ENCODE peak calls at places on chromosomes 1 and 21, in ten cellular contexts. R is tibial nerve, A is ovary, P is HepG2, Z is suprapubic skin, J is breast epithelium, L is A549, O is sigmoid colon, C is esophagus muscularis mucosa, W is HCT116. U is an unnamed sample. For H3K4me1, the result is how much of the 10 kb centered on the place peaks cover.

GRCh38 chr1:156385534-156386031 is 16.6 kb downstream of the RHBG start:
- DNase-seq in R (peak), A (peak), P (peak), Z (no peak), J (no peak), L (peak), O (no peak), C (no peak), W (peak), U (peak)

GRCh38 chr21:42238185-42238934 is 19.4 kb downstream of the ABCG1 start:
- DNase-seq in R (no peak), A (no peak), P (no peak), Z (no peak), J (no peak), L (no peak), O (no peak), C (no peak), W (no peak), U (no peak)

GRCh38 chr1:64265141-64265540 is 61.7 kb downstream of the UBE2U start:
- DNase-seq in R (no peak), A (no peak), P (no peak), Z (no peak), J (no peak), L (no peak), O (no peak), C (no peak), W (no peak), U (no peak)

GRCh38 chr1:155971910-155972809 is 6.2 kb downstream of the ARHGEF2 start:
- DNase-seq in R (no peak), A (no peak), P (no peak), Z (no peak), J (no peak), L (no peak), O (no peak), C (no peak), W (no peak), U (no peak)

GRCh38 chr1:51541313-51542050 is 22.4 kb upstream of the EPS15 start:
- DNase-seq in R (no peak), A (no peak), P (no peak), Z (no peak), J (no peak), L (no peak), O (no peak), C (no peak), W (peak), U (no peak)

GRCh38 chr1:154941332-154941995 is 4.9 kb upstream of the PMVK start:
- DNase-seq in R (no peak), A (peak), P (peak), Z (no peak), J (no peak), L (no peak), O (no peak), C (no peak), W (no peak), U (no peak)

GRCh38 chr1:4755301-4756183 is 101.1 kb downstream of the AJAP1 start:
- DNase-seq in R (no peak), A (no peak), P (no peak), Z (no peak), J (no peak), L (no peak), O (no peak), C (no peak), W (no peak), U (no peak)

GRCh38 chr1:23618586-23619083 is 59.3 kb upstream of the ID3 start:
- DNase-seq in R (no peak), A (no peak), P (no peak), Z (no peak), J (no peak), L (no peak), O (no peak), C (no peak), W (no peak), U (no peak)

GRCh38 chr1:27994060-27994459 is 34.3 kb downstream of the XKR8 start:
- DNase-seq in R (no peak), A (no peak), P (no peak), Z (no peak), J (no peak), L (no peak), O (no peak), C (no peak), W (no peak), U (no peak)

GRCh38 chr1:104791030-104791429 is 1041.3 kb downstream of the AMY1C start:
- DNase-seq in R (no peak), A (no peak), P (no peak), Z (no peak), J (no peak), L (no peak), O (no peak), C (no peak), W (no peak), U (no peak)

GRCh38 chr21:27838585-27838984 is 871.7 kb upstream of the ADAMTS5 start:
- DNase-seq in R (no peak), A (no peak), P (no peak), Z (no peak), J (no peak), L (no peak), O (no peak), C (no peak), W (no peak), U (no peak)

GRCh38 chr1:201346337-201346939 is 31.0 kb downstream of the TNNT2 start:
- DNase-seq in R (peak), A (no peak), P (peak), Z (no peak), J (peak), L (peak), O (no peak), C (no peak), W (peak), U (peak)

GRCh38 chr1:65247419-65248359 is 61.7 kb upstream of the DNAJC6 start:
- DNase-seq in R (no peak), A (no peak), P (no peak), Z (no peak), J (peak), L (peak), O (no peak), C (peak), W (no peak), U (peak)

GRCh38 chr1:152182942-152183341 is 23.9 kb upstream of the RPTN start:
- DNase-seq in R (peak), A (no peak), P (no peak), Z (no peak), J (peak), L (peak), O (no peak), C (no peak), W (no peak), U (no peak)

GRCh38 chr1:102732927-102733326 is 375.4 kb downstream of the COL11A1 start:
- DNase-seq in R (no peak), A (no peak), P (no peak), Z (no peak), J (no peak), L (no peak), O (no peak), C (no peak), W (no peak), U (no peak)

GRCh38 chr1:230310381-230311163 is 115.6 kb downstream of the PGBD5 start:
- DNase-seq in R (peak), A (peak), P (peak), Z (no peak), J (peak), L (peak), O (peak), C (peak), W (peak), U (peak)

GRCh38 chr1:173536254-173536653 is 59.1 kb downstream of the PRDX6 start:
- DNase-seq in R (no peak), A (no peak), P (no peak), Z (no peak), J (no peak), L (no peak), O (no peak), C (no peak), W (no peak), U (no peak)

GRCh38 chr21:42570841-42571387 is 57.3 kb downstream of the SLC37A1 start:
- DNase-seq in R (no peak), A (peak), P (no peak), Z (peak), J (peak), L (peak), O (peak), C (no peak), W (no peak), U (no peak)

GRCh38 chr1:228390649-228391048 is 16.0 kb downstream of the TRIM11 start:
- DNase-seq in R (no peak), A (no peak), P (no peak), Z (no peak), J (no peak), L (no peak), O (peak), C (no peak), W (no peak), U (no peak)

GRCh38 chr1:43902058-43902831 is 31.4 kb upstream of the ARTN start:
- DNase-seq in R (no peak), A (no peak), P (no peak), Z (no peak), J (peak), L (no peak), O (no peak), C (no peak), W (no peak), U (no peak)

GRCh38 chr1:154454391-154455120 is 47.5 kb upstream of the TDRD10 start:
- DNase-seq in R (no peak), A (no peak), P (no peak), Z (no peak), J (no peak), L (no peak), O (no peak), C (no peak), W (no peak), U (no peak)

GRCh38 chr1:210400043-210400840 is 71.5 kb downstream of the HHAT start:
- DNase-seq in R (peak), A (peak), P (peak), Z (no peak), J (peak), L (peak), O (peak), C (peak), W (peak), U (no peak)

GRCh38 chr1:160056648-160057169 is 13.3 kb downstream of the KCNJ10 start:
- DNase-seq in R (no peak), A (no peak), P (peak), Z (no peak), J (no peak), L (no peak), O (no peak), C (no peak), W (no peak), U (no peak)

GRCh38 chr1:116674761-116675160 is 7.2 kb upstream of the IGSF3 start:
- DNase-seq in R (no peak), A (no peak), P (no peak), Z (no peak), J (no peak), L (no peak), O (no peak), C (no peak), W (no peak), U (no peak)

GRCh38 chr1:184027751-184028682 is 9.5 kb downstream of the COLGALT2 start:
- DNase-seq in R (no peak), A (no peak), P (no peak), Z (no peak), J (no peak), L (no peak), O (no peak), C (no peak), W (no peak), U (no peak)

GRCh38 chr1:24724345-24725208 is 20.7 kb upstream of the CLIC4 start:
- DNase-seq in R (no peak), A (peak), P (peak), Z (no peak), J (no peak), L (peak), O (no peak), C (no peak), W (peak), U (no peak)

GRCh38 chr1:77514871-77515776 is 167.3 kb downstream of the ZZZ3 start:
- DNase-seq in R (no peak), A (no peak), P (peak), Z (no peak), J (no peak), L (peak), O (no peak), C (no peak), W (peak), U (peak)

GRCh38 chr21:27759820-27760219 is 792.9 kb upstream of the ADAMTS5 start:
- DNase-seq in R (no peak), A (no peak), P (no peak), Z (no peak), J (no peak), L (no peak), O (no peak), C (no peak), W (no peak), U (no peak)

GRCh38 chr1:109398343-109399225 is 866 bp upstream of the SORT1 start:
- DNase-seq in R (no peak), A (no peak), P (no peak), Z (no peak), J (no peak), L (no peak), O (no peak), C (no peak), W (no peak), U (no peak)

GRCh38 chr1:196400478-196401453 is 207.5 kb downstream of the KCNT2 start:
- DNase-seq in R (peak), A (peak), P (peak), Z (peak), J (peak), L (no peak), O (peak), C (no peak), W (no peak), U (peak)

GRCh38 chr1:102691592-102692090 is 416.7 kb downstream of the COL11A1 start:
- DNase-seq in R (no peak), A (no peak), P (no peak), Z (no peak), J (no peak), L (no peak), O (no peak), C (no peak), W (no peak), U (no peak)

DNA sequence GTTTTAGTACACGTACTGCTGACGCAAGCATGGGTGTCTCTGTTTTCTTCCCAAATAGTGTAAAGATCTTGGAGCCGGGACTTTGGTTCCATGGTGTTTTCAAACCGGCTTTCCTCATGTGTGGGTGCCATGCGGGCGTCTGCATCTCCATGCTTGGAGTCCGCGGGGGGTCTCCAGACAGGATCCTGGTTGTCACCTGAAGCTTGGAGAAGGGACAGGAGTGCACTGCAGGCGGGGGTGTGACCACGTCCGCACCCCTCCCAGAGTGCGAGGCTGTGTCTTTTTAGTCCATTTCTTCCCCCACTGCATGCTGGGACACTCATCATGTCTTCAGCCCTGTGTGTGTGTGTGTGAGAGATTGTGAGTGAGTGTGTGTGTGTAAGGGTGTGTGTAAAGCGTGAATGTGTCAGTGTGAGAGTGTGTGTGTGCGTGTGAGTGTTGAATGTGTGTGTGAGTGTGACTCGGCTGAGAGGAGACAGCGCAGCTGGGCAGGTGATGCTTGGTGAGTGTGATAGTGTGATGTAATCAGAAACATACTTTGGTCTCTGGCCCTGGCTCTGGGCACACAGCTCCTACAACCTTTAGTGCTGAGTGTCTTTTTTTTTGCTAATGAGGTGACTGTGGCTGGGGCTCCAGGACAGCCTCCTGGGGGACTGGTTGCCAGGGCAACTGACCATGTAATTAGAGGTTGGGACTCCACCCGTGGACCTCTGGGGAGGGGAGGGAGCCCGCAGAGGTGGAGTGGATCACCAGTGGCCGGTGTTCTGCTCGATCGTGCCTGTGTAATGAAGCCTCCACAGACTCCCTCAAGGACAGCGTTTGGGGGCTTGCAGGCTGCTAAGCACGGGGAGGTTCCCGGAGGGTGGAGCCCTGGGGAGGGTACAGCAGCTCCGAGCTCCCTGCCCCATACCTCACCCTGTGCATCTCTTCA is 55.1 kb downstream of the AGPAT3 start:
- DNase-seq in R (no peak), A (no peak), P (no peak), Z (no peak), J (no peak), L (no peak), O (no peak), C (no peak), W (no peak), U (no peak)
- H3K4me1 ChIP-seq in R (under half), A (under half), P (half or more), Z (under half), J (under half), L (under half), O (under half), C (half or more), W (under half), U (half or more)

DNA sequence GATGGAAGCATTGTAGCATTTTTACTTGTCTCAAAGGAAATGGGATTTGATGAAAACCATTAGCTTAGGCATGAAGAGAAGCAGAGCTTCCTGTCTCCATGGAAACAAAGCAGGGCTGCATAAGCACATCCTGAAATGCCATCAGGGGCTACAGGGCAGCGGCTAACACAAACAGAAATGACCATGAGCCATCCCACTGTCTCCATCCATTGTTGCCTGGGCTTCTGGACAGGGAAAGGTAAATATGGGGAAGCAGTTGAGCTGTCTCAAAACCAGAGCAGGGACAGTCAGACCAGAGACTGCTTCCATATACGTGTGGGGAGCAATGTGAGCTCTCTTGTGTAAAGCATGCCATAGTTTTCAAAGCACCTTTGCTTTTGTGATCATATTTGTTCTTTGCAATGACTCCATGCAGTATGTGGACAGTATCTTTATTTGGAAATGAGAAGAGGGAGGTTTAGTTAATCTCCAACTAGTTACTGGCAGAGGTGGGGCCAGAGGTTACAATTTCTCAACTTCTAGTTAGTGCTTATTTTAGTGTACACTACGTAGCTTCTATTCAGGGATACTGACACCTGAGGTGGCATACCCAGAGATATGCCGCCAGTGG is 176.1 kb downstream of the CACNA1E start:
- DNase-seq in R (no peak), A (no peak), P (peak), Z (no peak), J (no peak), L (no peak), O (no peak), C (peak), W (no peak), U (no peak)
- TF ChIP-seq POLR2A in R (no peak), A (no peak), P (no peak), Z (no peak), J (no peak), L (no peak), O (no peak), C (no peak), W (no peak), U (no peak)

DNA sequence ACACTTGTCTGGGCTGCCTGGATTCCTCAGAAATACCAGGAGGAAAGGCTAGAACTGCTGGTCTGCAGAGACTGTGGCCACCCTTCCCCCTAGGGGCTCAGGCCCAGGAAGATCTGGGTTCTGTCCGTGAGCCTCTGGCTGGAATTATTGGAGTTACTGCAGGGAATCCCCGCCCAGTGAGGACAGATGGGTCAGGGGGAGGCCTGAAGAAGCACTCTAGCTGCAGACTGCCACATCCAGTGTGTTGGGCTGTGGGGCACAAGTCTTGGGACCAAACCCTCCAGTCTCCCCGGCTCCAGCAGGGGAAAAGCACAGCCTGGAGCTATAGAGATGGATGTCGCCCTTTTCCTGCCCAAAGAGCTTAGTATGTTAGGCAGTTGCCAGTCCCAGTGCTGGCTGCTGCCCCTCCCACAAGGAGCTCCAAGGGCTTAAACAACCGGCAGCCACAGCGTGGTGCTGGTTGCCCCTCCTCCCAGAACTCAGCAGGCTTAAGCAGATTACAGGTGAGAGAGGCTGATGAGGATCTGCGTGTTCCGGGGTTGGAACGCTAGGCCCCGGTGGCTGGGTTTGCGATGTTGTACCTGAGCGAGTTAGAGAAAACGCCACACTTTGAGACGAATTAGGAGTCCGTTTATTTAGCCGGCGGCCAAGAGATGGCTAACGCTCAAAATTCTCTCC is 255.5 kb upstream of the LRRC7 start:
- DNase-seq in R (no peak), A (no peak), P (no peak), Z (no peak), J (no peak), L (no peak), O (no peak), C (no peak), W (no peak), U (no peak)
- TF ChIP-seq CTCF in R (no peak), A (no peak), P (no peak), Z (no peak), J (no peak), L (no peak), O (no peak), C (no peak), W (no peak), U (no peak)

GRCh38 chr1:3135746-3136455 is 66.9 kb downstream of the PRDM16 start:
- DNase-seq in R (no peak), A (no peak), P (no peak), Z (no peak), J (no peak), L (no peak), O (no peak), C (no peak), W (no peak), U (no peak)

GRCh38 chr1:3132685-3133084 is 63.7 kb downstream of the PRDM16 start:
- DNase-seq in R (no peak), A (no peak), P (no peak), Z (no peak), J (no peak), L (no peak), O (no peak), C (no peak), W (no peak), U (no peak)

GRCh38 chr1:3135073-3135745 is 66.2 kb downstream of the PRDM16 start:
- DNase-seq in R (no peak), A (no peak), P (no peak), Z (no peak), J (no peak), L (no peak), O (no peak), C (no peak), W (no peak), U (no peak)

GRCh38 chr1:3133671-3134070 is 64.7 kb downstream of the PRDM16 start:
- DNase-seq in R (no peak), A (no peak), P (peak), Z (no peak), J (no peak), L (peak), O (no peak), C (no peak), W (no peak), U (no peak)

DNA sequence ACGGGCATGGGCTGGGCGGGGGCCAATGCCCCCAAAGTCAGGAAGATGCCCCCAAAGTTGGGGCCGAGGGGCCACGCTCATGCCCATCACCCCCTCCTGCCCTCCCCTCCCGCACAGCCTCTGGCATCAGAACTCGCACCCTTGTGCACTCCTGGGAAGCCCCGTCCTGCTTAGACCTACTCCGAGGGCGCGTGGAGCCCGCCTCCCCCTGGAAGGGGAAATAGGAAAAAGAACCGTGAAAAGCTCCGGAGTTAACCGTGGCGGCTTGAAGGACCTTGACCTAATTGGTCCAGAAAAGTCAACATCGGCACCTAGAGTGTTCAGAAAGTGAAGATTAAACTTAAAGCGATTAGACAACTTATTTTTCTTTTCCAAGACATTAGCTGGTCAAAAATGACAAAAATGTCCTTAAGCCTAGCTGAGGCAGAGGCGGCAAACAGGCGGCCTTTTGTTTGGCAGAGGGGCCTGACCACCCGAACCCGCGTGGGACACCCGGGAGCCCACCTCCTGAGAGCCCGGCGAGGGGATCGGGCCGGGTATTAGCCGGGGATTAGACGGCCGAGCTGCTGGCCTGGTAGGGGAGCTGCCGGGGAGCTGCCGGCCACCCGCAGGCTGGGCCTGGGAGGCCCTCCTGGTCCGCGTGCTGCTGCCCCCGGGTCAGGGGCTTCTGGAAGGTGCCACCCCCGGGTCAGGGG is 65.5 kb downstream of the PRDM16 start:
- DNase-seq in R (no peak), A (no peak), P (no peak), Z (no peak), J (no peak), L (no peak), O (no peak), C (no peak), W (no peak), U (no peak)
- H3K4me1 ChIP-seq in R (under half), A (under half), P (half or more), Z (under half), J (under half), L (under half), O (under half), C (under half), W (under half), U (half or more)

U was measured in heart left ventricle.